ENCODE peak calls at places on chromosomes 3 and 15, in seven cellular contexts. D is B cell; U is omental fat pad; N is endothelial cell of umbilical vein; E is OCI-LY7; T is activated CD8-positive, alpha-beta T cell treated with anti-CD3 and anti-CD28 coated beads for 36 hours; B is endothelial cell. X is an unnamed sample.

GRCh38 chr15:101470548-101471239 is 18.8 kb downstream of the PCSK6 start:
- DNase-seq in E (no peak), T (no peak), D (no peak), U (no peak), N (no peak), B (no peak), X (no peak)

GRCh38 chr3:49092948-49093852 is 671 bp downstream of the QRICH1 start:
- DNase-seq in D (peak), T (peak), N (peak), B (peak), U (peak), E (peak), X (no peak)

GRCh38 chr3:46368569-46368968 is 2.2 kb upstream of the CCR5 start:
- DNase-seq in T (peak), D (peak), E (peak), U (no peak), B (peak), N (no peak), X (no peak)

GRCh38 chr3:112459750-112460149 is 39.5 kb downstream of the BTLA start:
- DNase-seq in N (no peak), D (no peak), U (no peak), B (no peak), T (peak), E (no peak), X (no peak)

GRCh38 chr15:77907824-77908751 is 169.4 kb downstream of the TBC1D2B start:
- DNase-seq in N (no peak), E (peak), D (no peak), B (peak), T (peak), U (no peak), X (no peak)

GRCh38 chr3:244041-244440 is 47.5 kb downstream of the CHL1 start:
- DNase-seq in D (no peak), E (no peak), U (no peak), B (no peak), N (no peak), T (no peak), X (no peak)

GRCh38 chr3:129505341-129505740 is 23.1 kb upstream of the RHO start:
- DNase-seq in D (no peak), B (no peak), N (no peak), E (no peak), T (no peak), U (no peak), X (no peak)

GRCh38 chr3:43872901-43873300 is 182.2 kb downstream of the ABHD5 start:
- DNase-seq in D (no peak), T (no peak), N (no peak), E (no peak), U (no peak), B (no peak), X (no peak)

GRCh38 chr3:155495387-155495786 is 201.9 kb upstream of the STRIT1 start:
- DNase-seq in N (no peak), E (peak), U (no peak), T (peak), B (no peak), D (no peak), X (no peak)

GRCh38 chr3:67875338-67875737 is 220.9 kb upstream of the SUCLG2 start:
- DNase-seq in D (no peak), U (no peak), T (no peak), E (no peak), N (no peak), B (no peak), X (no peak)

GRCh38 chr15:90004252-90004651 is 3.1 kb downstream of the ZNF710 start:
- DNase-seq in E (no peak), N (no peak), U (no peak), D (no peak), B (no peak), T (no peak), X (no peak)

GRCh38 chr3:50885491-50885890 is 210.8 kb downstream of the DOCK3 start:
- DNase-seq in N (no peak), B (no peak), U (no peak), E (no peak), T (peak), D (no peak), X (no peak)
- TF ChIP-seq CTCF in N (no peak), B (no peak), U (no peak), E (peak), T (no peak), D (no peak), X (peak)

GRCh38 chr3:133926736-133927542 is 31.3 kb upstream of the RAB6B start:
- DNase-seq in T (no peak), D (no peak), E (no peak), U (no peak), N (peak), B (no peak), X (no peak)
- TF ChIP-seq CTCF in T (no peak), D (no peak), E (no peak), U (no peak), N (no peak), B (no peak), X (no peak)

DNA sequence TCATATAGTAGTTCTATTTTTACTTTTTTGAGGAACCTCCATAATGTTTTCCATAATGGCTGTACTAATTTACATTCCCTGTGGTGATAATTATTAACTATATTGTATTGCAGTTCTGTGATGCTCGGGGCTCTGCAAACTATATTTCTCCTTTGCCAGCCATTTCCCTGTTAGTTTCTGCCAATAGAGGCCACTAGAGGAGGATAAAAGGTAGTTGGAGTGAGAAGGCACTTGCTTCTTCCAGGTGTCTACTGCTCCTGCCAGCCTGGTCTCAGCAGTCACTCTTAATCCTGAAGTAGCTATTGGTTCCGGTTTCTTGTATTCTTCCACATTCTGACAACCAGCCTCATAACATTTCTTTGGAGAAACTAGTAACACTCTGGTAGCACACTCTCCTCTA is 233.9 kb upstream of the GBE1 start:
- DNase-seq in E (no peak), D (no peak), T (no peak), U (no peak), N (no peak), B (no peak), X (no peak)
- TF ChIP-seq CTCF in E (no peak), D (no peak), T (no peak), U (no peak), N (no peak), B (no peak), X (no peak)

GRCh38 chr3:26280517-26280916 is 342.1 kb upstream of the LRRC3B start:
- DNase-seq in U (no peak), D (no peak), B (no peak), N (no peak), E (no peak), T (no peak), X (no peak)
- TF ChIP-seq CTCF in U (no peak), D (no peak), B (no peak), N (no peak), E (peak), T (no peak), X (no peak)

DNA sequence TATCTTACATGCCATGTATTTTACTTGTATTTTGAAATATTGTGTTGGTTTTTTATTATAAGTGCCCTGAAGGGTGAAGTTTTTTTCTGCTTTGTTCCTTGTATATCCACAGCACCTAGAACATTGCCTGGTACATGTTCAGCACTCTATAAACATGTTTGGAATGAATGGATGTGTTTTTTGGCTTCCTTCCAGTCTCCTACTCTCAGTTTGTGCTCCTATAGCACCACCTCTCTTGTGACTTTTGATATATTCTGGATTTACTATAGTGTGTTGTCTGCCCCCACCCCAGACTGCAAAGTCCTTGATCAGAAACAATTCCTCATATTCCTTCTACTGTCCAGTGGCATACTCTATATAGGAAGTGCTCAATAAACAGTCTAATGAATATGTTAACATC is 60.6 kb downstream of the PLCL2 start:
- DNase-seq in B (no peak), T (no peak), U (no peak), D (no peak), E (no peak), N (peak), X (no peak)
- TF ChIP-seq CTCF in B (no peak), T (no peak), U (no peak), D (no peak), E (no peak), N (no peak), X (no peak)

GRCh38 chr3:143037867-143038266 is 36.5 kb downstream of the U2SURP start:
- DNase-seq in D (no peak), T (no peak), B (no peak), N (no peak), U (no peak), E (no peak), X (no peak)
- TF ChIP-seq CTCF in D (peak), T (peak), B (peak), N (no peak), U (no peak), E (peak), X (no peak)

DNA sequence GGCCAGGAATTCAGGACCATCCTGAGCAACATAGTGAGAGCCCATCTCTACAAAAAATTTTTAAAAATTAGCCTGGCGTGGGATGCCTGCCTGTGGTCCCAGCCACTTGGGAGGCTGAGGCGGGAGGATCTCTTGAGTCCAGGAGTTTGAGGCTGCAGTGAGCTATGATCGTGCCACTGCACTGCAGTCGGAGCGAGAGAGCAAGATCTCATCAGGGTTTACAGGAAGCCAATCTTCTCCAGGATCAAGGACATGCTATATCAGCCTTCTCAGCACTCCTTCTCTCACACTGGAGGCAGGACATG is 451 bp upstream of the STOML1 start:
- DNase-seq in E (no peak), D (no peak), B (no peak), N (no peak), T (no peak), U (no peak), X (no peak)
- TF ChIP-seq CTCF in E (peak), D (peak), B (peak), N (no peak), T (peak), U (no peak), X (no peak)

GRCh38 chr15:29749365-29750086 is 72.7 kb downstream of the TJP1 start:
- DNase-seq in U (no peak), T (no peak), D (no peak), B (no peak), N (no peak), E (no peak), X (no peak)

GRCh38 chr15:29750754-29751153 is 71.5 kb downstream of the TJP1 start:
- DNase-seq in B (no peak), N (no peak), D (no peak), E (no peak), T (no peak), U (no peak), X (no peak)

GRCh38 chr15:29747837-29748417 is 74.3 kb downstream of the TJP1 start:
- DNase-seq in T (no peak), U (no peak), N (peak), E (peak), D (no peak), B (no peak), X (no peak)
- TF ChIP-seq CTCF in T (peak), U (no peak), N (peak), E (peak), D (no peak), B (no peak), X (peak)

GRCh38 chr3:63661242-63661641 is 8.8 kb downstream of the SNTN start:
- DNase-seq in U (no peak), T (no peak), N (no peak), E (peak), D (no peak), B (no peak), X (no peak)
- TF ChIP-seq CTCF in U (no peak), T (no peak), N (no peak), E (peak), D (no peak), B (no peak), X (peak)

DNA sequence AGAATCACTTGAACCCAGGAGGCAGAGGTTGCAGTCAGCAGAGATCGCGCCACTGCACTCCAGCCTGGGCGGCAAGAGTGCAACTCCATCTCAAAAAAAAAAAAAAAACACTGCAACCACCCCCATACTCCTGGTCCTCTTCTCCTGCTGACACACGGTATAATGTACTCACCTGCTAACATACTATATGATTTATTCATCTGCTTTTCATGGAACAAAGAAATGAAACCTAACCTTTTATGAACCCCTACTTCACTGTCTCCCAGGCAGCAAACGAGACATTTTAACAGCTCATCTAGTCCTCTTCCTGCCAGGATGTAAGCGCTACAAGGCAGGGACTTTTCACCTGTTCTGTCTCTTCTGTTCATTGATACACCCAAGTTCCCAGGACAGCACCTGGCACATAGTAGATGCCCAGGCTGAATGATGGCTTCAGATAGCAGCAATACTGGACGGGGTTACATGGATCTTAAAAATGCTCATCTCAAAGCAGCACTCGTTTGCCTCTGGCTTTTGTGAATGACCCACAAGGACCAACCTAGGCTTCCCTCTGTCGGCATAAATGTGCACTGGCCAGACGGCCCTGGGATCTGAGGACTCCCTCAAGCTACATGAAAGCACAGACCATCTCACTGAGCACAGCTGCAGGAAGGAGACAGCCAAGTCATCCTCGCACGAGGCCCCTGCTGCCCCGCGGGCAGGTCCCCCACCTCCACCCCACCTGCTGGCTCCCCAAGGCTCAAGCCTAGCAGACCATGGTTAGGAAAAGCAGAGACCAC is 20.3 kb downstream of the XXYLT1 start:
- DNase-seq in E (peak), D (peak), U (no peak), T (no peak), B (no peak), N (peak), X (no peak)
- TF ChIP-seq CTCF in E (no peak), D (no peak), U (no peak), T (no peak), B (no peak), N (peak), X (no peak)